ENCODE peak calls at places on chromosomes 7 and 10, in five cellular contexts. I is effector memory CD8-positive, alpha-beta T cell; K is astrocyte of the spinal cord; Z is GDM1; H is SJSA1. C is an unnamed sample.

GRCh38 chr10:124041684-124042445 is 51.5 kb downstream of the CHST15 start:
- DNase-seq in I (no peak), K (no peak), Z (no peak), H (no peak), C (no peak)

GRCh38 chr10:74955796-74956195 is 129.4 kb downstream of the KAT6B start:
- DNase-seq in I (no peak), K (no peak), Z (no peak), H (no peak), C (no peak)

GRCh38 chr7:131094685-131095084 is 233.0 kb upstream of the MKLN1 start:
- DNase-seq in I (no peak), K (no peak), Z (no peak), H (no peak), C (no peak)

GRCh38 chr7:37259381-37259821 is 189.3 kb downstream of the ELMO1 start:
- DNase-seq in I (no peak), K (no peak), Z (no peak), H (no peak), C (no peak)

GRCh38 chr10:100653957-100654834 is 91.2 kb upstream of the PAX2 start:
- DNase-seq in I (no peak), K (no peak), Z (no peak), H (no peak), C (no peak)

GRCh38 chr7:12322903-12323300 is 80.8 kb downstream of the VWDE start:
- DNase-seq in I (no peak), K (no peak), Z (no peak), H (no peak), C (no peak)

GRCh38 chr7:151351967-151352366 is 10.4 kb downstream of the NUB1 start:
- DNase-seq in I (peak; percentile 44), K (no peak), Z (peak; percentile 81), H (no peak), C (no peak)

GRCh38 chr7:23938937-23939552 is 229.0 kb downstream of the STK31 start:
- DNase-seq in I (no peak), K (peak; percentile 30), Z (no peak), H (peak; percentile 49), C (no peak)

GRCh38 chr10:63703740-63704345 is 182.6 kb downstream of the REEP3 start:
- DNase-seq in I (no peak), K (no peak), Z (no peak), H (no peak), C (no peak)

GRCh38 chr10:110269641-110270318 is 34.9 kb downstream of the SMNDC1 start:
- DNase-seq in I (peak; percentile 2), K (peak; percentile 63), Z (no peak), H (no peak), C (no peak)

GRCh38 chr10:122239578-122240257 is 31.4 kb upstream of the BTBD16 start:
- DNase-seq in I (no peak), K (peak; percentile 19), Z (no peak), H (no peak), C (no peak)

GRCh38 chr10:114245128-114245791 is 6.2 kb downstream of the VWA2 start:
- DNase-seq in I (no peak), K (no peak), Z (no peak), H (no peak), C (no peak)

GRCh38 chr7:113389247-113389646 is 270.9 kb upstream of the SMIM30 start:
- DNase-seq in I (no peak), K (no peak), Z (no peak), H (no peak), C (no peak)

GRCh38 chr10:78318305-78318704 is 284.6 kb downstream of the RPS24 start:
- DNase-seq in I (no peak), K (no peak), Z (no peak), H (no peak), C (peak; percentile 29)

GRCh38 chr10:130721971-130722370 is 585.8 kb downstream of the GLRX3 start:
- DNase-seq in I (no peak), K (no peak), Z (no peak), H (no peak), C (no peak)

GRCh38 chr7:140251824-140252555 is 75.2 kb upstream of the KDM7A start:
- DNase-seq in I (no peak), K (no peak), Z (no peak), H (no peak), C (no peak)

GRCh38 chr10:75658496-75658895 is 227.1 kb downstream of the LRMDA start:
- DNase-seq in I (no peak), K (no peak), Z (no peak), H (no peak), C (no peak)

GRCh38 chr10:45602082-45602730 is 70.4 kb downstream of the ZFAND4 start:
- DNase-seq in I (no peak), K (peak; percentile 51), Z (no peak), H (no peak), C (no peak)

GRCh38 chr10:3907514-3907913 is 122.5 kb upstream of the KLF6 start:
- DNase-seq in I (no peak), K (peak; percentile 85), Z (no peak), H (no peak), C (no peak)

GRCh38 chr7:144534196-144534595 is 130.7 kb upstream of the NOBOX start:
- DNase-seq in I (no peak), K (no peak), Z (no peak), H (no peak), C (no peak)

GRCh38 chr10:99711129-99711719 is 20.7 kb downstream of the COX15 start:
- DNase-seq in I (peak; percentile 31), K (peak; percentile 67), Z (peak; percentile 38), H (no peak), C (no peak)

C was measured in mesothelial cell of epicardium.